ENCODE peak calls at places on chromosomes 1 and 21, in ten cellular contexts. A is stimulated activated CD4-positive, alpha-beta T cell treated with anti-CD3 and anti-CD28 coated beads, Interleukin-15, amount 100 ng/mL, for 1 hour; Z is activated gamma-delta T cell treated with Interleukin-2 at 50 U/mL for 16 hours; U is pancreas; K is AG08396; W is glutamatergic neuron; L is HuH-7; G is EL; M is uterus; B is cardiac fibroblast. E is an unnamed sample.

GRCh38 chr21:38258803-38259485 is 2.2 kb downstream of the KCNJ15 start:
- DNase-seq in W (no peak), G (no peak), A (no peak), M (no peak), K (peak; percentile 53), B (peak; percentile 95), L (no peak), U (no peak), Z (no peak), E (no peak)

GRCh38 chr1:161305872-161306519 is 3.8 kb downstream of the MPZ start:
- DNase-seq in W (peak; percentile 76), Z (peak; percentile 87), U (peak; percentile 93), G (peak; percentile 47), L (no peak), A (peak; percentile 76), M (peak; percentile 75), K (peak; percentile 37), B (peak; percentile 71), E (peak; percentile 71)

GRCh38 chr1:229221106-229222019 is 49.5 kb upstream of the RAB4A start:
- DNase-seq in L (peak; percentile 69), U (no peak), K (no peak), W (no peak), G (no peak), M (no peak), Z (no peak), B (peak; percentile 85), A (no peak), E (no peak)

GRCh38 chr1:34794001-34794789 is 1.4 kb downstream of the GJA4 start:
- DNase-seq in K (no peak), Z (no peak), U (no peak), M (no peak), B (no peak), W (no peak), L (no peak), G (no peak), A (no peak), E (no peak)

GRCh38 chr1:89609781-89610456 is 23.0 kb upstream of the LRRC8C start:
- DNase-seq in A (peak; percentile 17), L (no peak), U (peak; percentile 54), W (no peak), M (no peak), B (no peak), K (no peak), Z (peak; percentile 38), G (no peak), E (no peak)

GRCh38 chr1:5551274-5551966 is 440.8 kb downstream of the NPHP4 start:
- DNase-seq in W (no peak), Z (no peak), L (no peak), K (no peak), A (no peak), B (no peak), M (no peak), U (no peak), G (no peak), E (no peak)

GRCh38 chr1:229005556-229005955 is 265.4 kb upstream of the RAB4A start:
- DNase-seq in M (no peak), W (no peak), G (no peak), K (no peak), A (no peak), Z (no peak), L (no peak), U (no peak), B (no peak), E (no peak)

GRCh38 chr1:76381450-76382108 is 307.0 kb downstream of the ST6GALNAC3 start:
- DNase-seq in L (no peak), A (no peak), G (no peak), B (peak; percentile 29), M (no peak), K (no peak), Z (no peak), U (no peak), W (no peak), E (no peak)

GRCh38 chr1:229273507-229274232 is 2.8 kb downstream of the RAB4A start:
- DNase-seq in K (no peak), Z (no peak), A (no peak), M (no peak), U (no peak), G (no peak), B (peak; percentile 33), W (no peak), L (peak; percentile 66), E (no peak)

GRCh38 chr1:19646366-19646765 is 2.3 kb downstream of the NBL1 start:
- DNase-seq in B (no peak), G (no peak), A (no peak), L (no peak), M (no peak), W (no peak), Z (no peak), U (no peak), K (no peak), E (no peak)

GRCh38 chr1:179808503-179808902 is 65.4 kb downstream of the FAM163A start:
- DNase-seq in G (no peak), B (no peak), K (no peak), A (no peak), L (no peak), M (no peak), W (no peak), U (no peak), Z (no peak), E (no peak)

GRCh38 chr1:30681782-30682181 is 41.6 kb downstream of the MATN1 start:
- DNase-seq in B (no peak), Z (no peak), U (no peak), A (no peak), M (peak; percentile 17), K (no peak), W (no peak), G (no peak), L (no peak), E (no peak)

E was measured in endothelial cell.